ENCODE peak calls at places on chromosomes 13 and 19, in seven cellular contexts. M is stomach, Q is suprapubic skin, X is spleen, F is body of pancreas, I is ovary, U is lower leg skin. R is an unnamed sample.

GRCh38 chr19:47226426-47227346 is 4.3 kb downstream of the BBC3 start:
- DNase-seq in Q (peak), M (peak), F (peak), U (peak), X (peak), I (peak), R (no peak)

GRCh38 chr13:47117268-47117667 is 220.4 kb upstream of the HTR2A start:
- DNase-seq in X (no peak), M (no peak), I (no peak), U (no peak), F (no peak), Q (no peak), R (no peak)

GRCh38 chr13:25267715-25268114 is 19.6 kb downstream of the MTMR6 start:
- DNase-seq in U (no peak), I (no peak), F (no peak), X (no peak), M (no peak), Q (no peak), R (no peak)

GRCh38 chr13:31116224-31116623 is 45.5 kb downstream of the HSPH1 start:
- DNase-seq in I (no peak), M (no peak), U (peak), F (no peak), Q (no peak), X (no peak), R (no peak)

GRCh38 chr13:79807554-79807953 is 326.6 kb downstream of the NDFIP2 start:
- DNase-seq in Q (no peak), U (no peak), I (no peak), F (no peak), X (no peak), M (no peak), R (no peak)

GRCh38 chr13:98105929-98106336 is 37.0 kb upstream of the FARP1 start:
- DNase-seq in Q (no peak), U (peak), M (no peak), I (no peak), F (no peak), X (no peak), R (no peak)

GRCh38 chr13:48866204-48866603 is 109.5 kb upstream of the FNDC3A start:
- DNase-seq in X (no peak), Q (no peak), I (no peak), U (no peak), F (no peak), M (no peak), R (no peak)

GRCh38 chr13:58032676-58033440 is 401.3 kb downstream of the PCDH17 start:
- DNase-seq in X (no peak), F (no peak), U (no peak), I (no peak), Q (no peak), M (no peak), R (no peak)

GRCh38 chr13:98664047-98664446 is 87.1 kb upstream of the STK24 start:
- DNase-seq in U (peak), F (no peak), M (no peak), I (no peak), X (no peak), Q (no peak), R (no peak)

GRCh38 chr19:1133471-1133929 is 29.7 kb downstream of the GPX4 start:
- DNase-seq in F (no peak), I (no peak), U (peak), Q (no peak), M (peak), X (no peak), R (peak)

GRCh38 chr13:75383064-75383715 is 98.8 kb downstream of the TBC1D4 start:
- DNase-seq in M (no peak), Q (no peak), U (no peak), X (no peak), F (no peak), I (no peak), R (no peak)

GRCh38 chr13:32731576-32731975 is 145.3 kb downstream of the PDS5B start:
- DNase-seq in U (no peak), Q (no peak), X (no peak), I (no peak), F (no peak), M (no peak), R (no peak)

GRCh38 chr13:38180670-38181069 is 169.0 kb upstream of the UFM1 start:
- DNase-seq in M (no peak), X (no peak), Q (no peak), U (no peak), F (no peak), I (no peak), R (no peak)

GRCh38 chr13:32932376-32932775 is 83.8 kb upstream of the KL start:
- DNase-seq in I (no peak), U (no peak), X (no peak), M (no peak), F (no peak), Q (no peak), R (no peak)

GRCh38 chr19:55229145-55229788 is 704 bp upstream of the TMEM86B start:
- DNase-seq in M (no peak), U (no peak), F (no peak), I (no peak), Q (no peak), X (no peak), R (no peak)

GRCh38 chr13:80901111-80902014 is 560.4 kb upstream of the SPRY2 start:
- DNase-seq in Q (no peak), U (no peak), I (no peak), F (no peak), M (no peak), X (no peak), R (no peak)

GRCh38 chr19:30681162-30681996 is 309.2 kb downstream of the ZNF536 start:
- DNase-seq in U (peak), Q (no peak), M (no peak), X (no peak), F (no peak), I (no peak), R (no peak)

GRCh38 chr13:59354665-59355064 is 809.1 kb downstream of the DIAPH3 start:
- DNase-seq in U (no peak), I (no peak), X (no peak), F (no peak), M (no peak), Q (no peak), R (no peak)

GRCh38 chr13:34116651-34117050 is 298.7 kb downstream of the RFC3 start:
- DNase-seq in Q (no peak), M (no peak), U (no peak), F (no peak), X (no peak), I (no peak), R (no peak)

GRCh38 chr19:44303976-44304568 is 753 bp downstream of the ZNF235 start:
- DNase-seq in X (no peak), F (peak), I (no peak), U (no peak), Q (no peak), M (no peak), R (no peak)

GRCh38 chr13:24671367-24672117 is 8.7 kb upstream of the ATP12A start:
- DNase-seq in M (no peak), X (no peak), F (peak), I (peak), U (peak), Q (no peak), R (no peak)

GRCh38 chr19:33819875-33820781 is 23.5 kb downstream of the KCTD15 start:
- DNase-seq in F (peak), X (peak), I (peak), M (peak), Q (peak), U (peak), R (no peak)

GRCh38 chr19:30691767-30692516 is 319.8 kb downstream of the ZNF536 start:
- DNase-seq in U (peak), F (no peak), I (no peak), M (no peak), Q (peak), X (no peak), R (no peak)

GRCh38 chr19:30807263-30807662 is 435.1 kb downstream of the ZNF536 start:
- DNase-seq in I (no peak), M (no peak), F (no peak), Q (no peak), X (no peak), U (no peak), R (no peak)

GRCh38 chr13:73306688-73307087 is 247.9 kb downstream of the KLF5 start:
- DNase-seq in U (no peak), Q (no peak), X (no peak), I (no peak), F (no peak), M (no peak), R (no peak)

GRCh38 chr19:2724148-2724557 is 3.0 kb upstream of the DIRAS1 start:
- DNase-seq in U (no peak), X (no peak), M (no peak), I (no peak), Q (no peak), F (no peak), R (no peak)

GRCh38 chr13:29125145-29125933 is 305.2 kb downstream of the MTUS2 start:
- DNase-seq in F (no peak), U (no peak), Q (no peak), I (no peak), X (no peak), M (no peak), R (no peak)

GRCh38 chr19:44703336-44704078 is 4.6 kb downstream of the CEACAM16 start:
- DNase-seq in U (no peak), X (no peak), I (no peak), M (no peak), Q (no peak), F (no peak), R (no peak)

GRCh38 chr19:42440357-42441046 is 2.2 kb downstream of the CXCL17 start:
- DNase-seq in Q (no peak), X (peak), M (peak), I (peak), U (peak), F (peak), R (no peak)

GRCh38 chr19:38449518-38449917 is 16.0 kb downstream of the RYR1 start:
- DNase-seq in I (no peak), X (no peak), Q (no peak), F (no peak), M (no peak), U (no peak), R (no peak)

GRCh38 chr19:16957151-16957662 is 68.4 kb downstream of the F2RL3 start:
- DNase-seq in U (peak), I (no peak), F (no peak), X (no peak), M (no peak), Q (peak), R (no peak)

GRCh38 chr19:54707932-54708331 is 16.3 kb upstream of the KIR3DL3 start:
- DNase-seq in U (no peak), X (peak), F (no peak), I (no peak), Q (no peak), M (no peak), R (no peak)

GRCh38 chr19:12293771-12294307 is 844 bp downstream of the ZNF44 start:
- DNase-seq in U (peak), X (peak), Q (no peak), I (peak), M (peak), F (peak), R (peak)
- TF ChIP-seq POLR2A in U (no peak), X (no peak), Q (no peak), I (no peak), M (peak), F (peak), R (peak)

GRCh38 chr19:4966591-4966990 is 2.3 kb upstream of the KDM4B start:
- DNase-seq in U (no peak), M (no peak), Q (no peak), X (no peak), F (no peak), I (no peak), R (no peak)

GRCh38 chr19:4968462-4969291 is at the start of gene KDM4B:
- DNase-seq in U (peak), I (peak), X (peak), M (peak), F (peak), Q (peak), R (peak)

GRCh38 chr19:4969772-4970531 is 1.0 kb downstream of the KDM4B start:
- DNase-seq in F (no peak), Q (no peak), I (no peak), M (no peak), U (no peak), X (peak), R (no peak)

GRCh38 chr19:4969292-4969771 is 419 bp downstream of the KDM4B start:
- DNase-seq in F (no peak), Q (no peak), X (peak), U (no peak), M (no peak), I (no peak), R (no peak)

GRCh38 chr19:4967738-4968461 is 1.0 kb upstream of the KDM4B start:
- DNase-seq in F (no peak), I (no peak), Q (no peak), M (no peak), U (no peak), X (no peak), R (no peak)
- H3K4me3 ChIP-seq in F (no peak), I (peak), Q (peak), M (peak), U (no peak), X (peak), R (peak)

GRCh38 chr19:18160792-18161690 is 8.1 kb downstream of the PIK3R2 start:
- DNase-seq in F (peak), I (peak), U (peak), X (peak), M (peak), Q (no peak), R (no peak)
- TF ChIP-seq CTCF in F (no peak), I (peak), U (no peak), X (peak), M (peak), Q (peak), R (peak)

GRCh38 chr13:21053231-21053630 is 8.2 kb downstream of the LATS2 start:
- DNase-seq in X (no peak), U (peak), M (no peak), Q (no peak), F (no peak), I (no peak), R (no peak)

GRCh38 chr13:21055016-21055415 is 6.4 kb downstream of the LATS2 start:
- DNase-seq in F (no peak), Q (no peak), M (no peak), I (no peak), U (no peak), X (no peak), R (no peak)

GRCh38 chr13:21058361-21058760 is 3.0 kb downstream of the LATS2 start:
- DNase-seq in X (no peak), F (no peak), I (no peak), Q (no peak), M (no peak), U (peak), R (no peak)

GRCh38 chr13:21054313-21054712 is 7.1 kb downstream of the LATS2 start:
- DNase-seq in X (no peak), F (no peak), Q (no peak), I (no peak), U (peak), M (no peak), R (no peak)

GRCh38 chr13:21055511-21056045 is 5.8 kb downstream of the LATS2 start:
- DNase-seq in F (no peak), I (no peak), U (peak), X (no peak), M (no peak), Q (no peak), R (no peak)
- TF ChIP-seq POLR2A in F (no peak), I (no peak), U (no peak), X (no peak), M (no peak), Q (no peak), R (no peak)

GRCh38 chr19:53057904-53058579 is 13.5 kb downstream of the ERVV-2 start:
- DNase-seq in M (no peak), F (peak), I (no peak), Q (no peak), X (no peak), U (no peak), R (no peak)
- H3K4me3 ChIP-seq in M (no peak), F (no peak), I (no peak), Q (peak), X (no peak), U (no peak), R (no peak)

GRCh38 chr13:60623131-60623530 is 226.1 kb downstream of the TDRD3 start:
- DNase-seq in I (no peak), F (no peak), U (no peak), M (no peak), X (no peak), Q (no peak), R (no peak)

GRCh38 chr13:60620611-60621395 is 223.8 kb downstream of the TDRD3 start:
- DNase-seq in X (no peak), I (no peak), M (no peak), Q (no peak), U (no peak), F (no peak), R (no peak)

GRCh38 chr13:60613080-60613479 is 216.1 kb downstream of the TDRD3 start:
- DNase-seq in I (no peak), F (no peak), X (no peak), Q (no peak), U (no peak), M (no peak), R (no peak)

GRCh38 chr13:60619461-60619860 is 222.4 kb downstream of the TDRD3 start:
- DNase-seq in Q (no peak), U (no peak), I (no peak), X (no peak), M (no peak), F (no peak), R (no peak)

DNA sequence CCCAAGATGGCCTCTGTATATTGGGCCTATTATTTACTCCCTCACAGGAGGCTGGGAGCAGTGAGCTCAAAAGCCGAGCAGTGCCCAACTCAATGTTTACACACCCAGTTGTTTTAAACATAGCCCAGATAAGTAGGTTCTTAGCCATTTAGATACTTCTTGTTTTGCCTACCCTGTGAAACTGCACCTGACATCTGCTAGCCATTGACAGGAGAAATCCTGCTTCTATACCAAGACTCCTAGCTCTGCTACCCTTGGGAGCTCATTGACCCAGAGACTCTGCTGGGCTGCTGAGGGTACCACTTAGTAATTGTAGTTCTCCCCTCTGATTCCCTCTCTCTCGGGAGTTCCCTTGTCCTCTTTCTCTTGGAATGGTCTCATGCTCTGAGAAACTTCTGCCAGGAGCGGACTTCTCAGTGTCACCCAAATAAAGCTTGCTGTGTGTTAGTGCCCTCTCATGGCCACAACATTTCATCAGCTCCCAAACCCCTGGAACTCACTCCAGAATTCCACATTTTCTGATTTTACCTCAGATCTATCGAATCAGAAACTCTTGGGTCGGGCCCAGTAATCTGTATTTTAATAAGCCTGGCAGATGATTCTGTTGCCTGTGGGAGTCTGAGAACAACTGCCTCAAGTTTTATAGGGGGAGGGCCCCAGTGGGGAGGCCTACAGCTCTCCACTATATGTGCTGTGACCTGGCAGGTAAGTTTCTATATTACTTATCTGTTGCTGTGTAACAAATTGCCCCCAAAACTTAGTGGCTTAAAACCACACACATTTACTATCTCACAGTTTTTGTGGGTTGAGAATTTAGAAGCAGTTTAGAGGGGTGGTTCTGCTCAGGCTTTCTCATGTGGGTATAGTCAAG is 221.1 kb downstream of the TDRD3 start:
- DNase-seq in Q (no peak), F (no peak), U (no peak), I (no peak), X (no peak), M (no peak), R (no peak)
- TF ChIP-seq CTCF in Q (peak), F (peak), U (no peak), I (no peak), X (no peak), M (no peak), R (no peak)

DNA sequence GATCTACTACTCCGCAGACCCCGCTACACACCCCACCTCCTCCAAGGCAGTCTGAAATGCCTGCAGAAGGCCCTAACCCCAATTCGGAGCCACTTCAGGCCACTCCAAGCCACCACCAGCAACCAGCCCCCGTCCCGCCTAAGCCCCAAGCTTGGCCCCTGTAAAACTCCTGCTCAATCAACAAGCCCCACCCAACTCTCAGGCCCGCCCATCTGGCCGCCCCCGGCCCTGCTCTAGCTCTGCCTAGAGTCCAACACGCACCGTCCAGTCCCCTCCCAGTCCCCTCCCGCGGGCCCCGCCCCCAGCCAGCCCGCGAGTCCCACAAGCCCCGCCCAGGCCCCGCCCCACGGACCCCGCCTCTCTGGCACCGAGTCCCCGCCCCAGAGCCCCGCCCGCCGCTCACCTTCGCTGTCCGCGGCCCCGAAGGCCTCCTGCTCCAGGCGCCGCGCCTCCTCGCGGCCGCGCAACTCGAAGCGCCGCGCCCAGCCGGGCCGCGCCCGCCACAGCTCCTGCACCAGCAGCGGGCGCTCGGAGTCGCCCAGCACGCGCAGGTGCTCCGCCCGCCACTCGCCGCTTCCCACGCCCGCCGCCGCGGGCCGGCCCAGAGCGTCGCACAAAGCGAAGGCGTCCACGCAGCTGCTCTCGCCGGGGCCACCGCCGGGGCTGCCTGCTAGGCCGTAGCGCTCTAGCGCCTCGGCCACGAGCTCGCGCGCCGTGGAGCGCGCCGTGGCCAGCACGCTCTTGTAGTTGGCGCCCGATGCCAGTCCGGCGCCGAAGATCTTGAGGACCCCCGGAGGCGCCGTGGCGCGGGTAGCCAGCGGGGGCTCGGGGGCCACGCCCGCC is 1.6 kb downstream of the RASIP1 start:
- DNase-seq in Q (peak), U (peak), X (peak), F (peak), M (peak), I (peak), R (no peak)
- TF ChIP-seq POLR2A in Q (no peak), U (no peak), X (no peak), F (peak), M (no peak), I (peak), R (no peak)

GRCh38 chr13:50365300-50365682 is 350.0 kb downstream of the KCNRG start:
- DNase-seq in U (no peak), F (no peak), X (no peak), I (no peak), M (no peak), Q (no peak), R (no peak)
- H3K4me3 ChIP-seq in U (no peak), F (no peak), X (no peak), I (no peak), M (no peak), Q (no peak), R (no peak)

GRCh38 chr13:62123409-62123808 is 707.8 kb upstream of the PCDH20 start:
- DNase-seq in X (no peak), U (no peak), Q (no peak), F (no peak), I (no peak), M (no peak), R (no peak)

GRCh38 chr13:62125451-62125850 is 709.8 kb upstream of the PCDH20 start:
- DNase-seq in U (no peak), F (no peak), M (no peak), I (no peak), Q (no peak), X (no peak), R (no peak)

GRCh38 chr13:62122434-62122833 is 706.8 kb upstream of the PCDH20 start:
- DNase-seq in X (no peak), Q (no peak), U (no peak), F (no peak), I (no peak), M (no peak), R (no peak)

GRCh38 chr13:62119739-62120700 is 704.4 kb upstream of the PCDH20 start:
- DNase-seq in F (no peak), Q (no peak), U (no peak), X (no peak), I (no peak), M (no peak), R (no peak)
- TF ChIP-seq CTCF in F (peak), Q (peak), U (no peak), X (no peak), I (no peak), M (no peak), R (no peak)

R was measured in esophagus squamous epithelium.